ENCODE peak calls at places on chromosome 22, in four cellular contexts. K is AML-193, M is GM04503, D is GM06990. W is an unnamed sample.

GRCh38 chr22:30720263-30720837 is 25.7 kb downstream of the OSBP2 start:
- DNase-seq in M (no peak), K (no peak), D (no peak), W (no peak)

GRCh38 chr22:44479662-44480061 is 18.4 kb downstream of the RTL6 start:
- DNase-seq in M (no peak), K (no peak), D (no peak), W (no peak)

GRCh38 chr22:37801946-37802309 is 5.8 kb upstream of the GCAT start:
- DNase-seq in M (no peak), D (no peak), K (peak; percentile 4), W (no peak)

GRCh38 chr22:20805972-20806471 is 32.1 kb downstream of the SERPIND1 start:
- DNase-seq in K (no peak), M (no peak), D (no peak), W (no peak)

GRCh38 chr22:50182176-50183081 is 3.3 kb upstream of the TRABD start:
- DNase-seq in D (no peak), K (no peak), M (no peak), W (no peak)

GRCh38 chr22:50531546-50532352 is 1.9 kb upstream of the TYMP start:
- DNase-seq in K (no peak), M (no peak), D (peak; percentile 92), W (peak; percentile 34)

GRCh38 chr22:40036591-40037225 is 42.0 kb downstream of the FAM83F start:
- DNase-seq in K (peak; percentile 79), D (peak; percentile 53), M (no peak), W (peak; percentile 47)

GRCh38 chr22:40512426-40513136 is 123.9 kb downstream of the MRTFA start:
- DNase-seq in D (no peak), K (no peak), M (peak; percentile 100), W (peak; percentile 99)

GRCh38 chr22:31841029-31841827 is 87.4 kb downstream of the DEPDC5 start:
- DNase-seq in D (no peak), M (no peak), K (no peak), W (no peak)

GRCh38 chr22:49230194-49230577 is 597.5 kb downstream of the BRD1 start:
- DNase-seq in K (no peak), D (no peak), M (no peak), W (no peak)

GRCh38 chr22:16131918-16132317 is 442.1 kb downstream of the POTEH start:
- DNase-seq in M (no peak), D (no peak), K (no peak), W (no peak)

GRCh38 chr22:17896552-17896951 is 122.3 kb upstream of the BID start:
- DNase-seq in D (no peak), K (no peak), M (no peak), W (no peak)

GRCh38 chr22:23199159-23199558 is 18.9 kb downstream of the BCR start:
- DNase-seq in M (no peak), K (no peak), D (no peak), W (peak; percentile 76)

GRCh38 chr22:37196539-37197450 is 8.7 kb upstream of the C1QTNF6 start:
- DNase-seq in D (no peak), K (no peak), M (no peak), W (peak; percentile 75)

GRCh38 chr22:20199906-20200305 is 49.1 kb upstream of the CCDC188 start:
- DNase-seq in D (no peak), K (no peak), M (no peak), W (no peak)

GRCh38 chr22:50308597-50308935 is 1.1 kb upstream of the PLXNB2 start:
- DNase-seq in D (peak; percentile 39), K (no peak), M (no peak), W (peak; percentile 42)

GRCh38 chr22:28801845-28802594 is 1.7 kb upstream of the XBP1 start:
- DNase-seq in M (no peak), K (peak; percentile 69), D (no peak), W (no peak)

GRCh38 chr22:31753005-31753633 is 700 bp upstream of the DEPDC5 start:
- DNase-seq in K (no peak), D (peak; percentile 47), M (no peak), W (no peak)

GRCh38 chr22:49825944-49826602 is 1.6 kb downstream of the BRD1 start:
- DNase-seq in K (no peak), M (no peak), D (peak; percentile 43), W (peak; percentile 38)

GRCh38 chr22:33803371-33803770 is 116.9 kb downstream of the LARGE1 start:
- DNase-seq in D (no peak), M (peak; percentile 88), K (no peak), W (peak; percentile 87)

GRCh38 chr22:46076651-46077339 is 73.5 kb upstream of the PPARA start:
- DNase-seq in K (no peak), D (no peak), M (no peak), W (peak; percentile 83)

GRCh38 chr22:46000081-46001027 is 23.4 kb upstream of the WNT7B start:
- DNase-seq in K (no peak), D (no peak), M (no peak), W (no peak)

GRCh38 chr22:41841085-41841712 is 8.3 kb downstream of the SREBF2 start:
- DNase-seq in D (no peak), K (no peak), M (no peak), W (no peak)

GRCh38 chr22:38270091-38270972 is 2.5 kb downstream of the TMEM184B start:
- DNase-seq in D (no peak), M (no peak), K (no peak), W (no peak)

GRCh38 chr22:46514592-46515207 is 22.7 kb downstream of the CELSR1 start:
- DNase-seq in D (no peak), M (no peak), K (no peak), W (peak; percentile 72)

GRCh38 chr22:30238661-30239420 is 7.7 kb downstream of the LIF start:
- DNase-seq in M (no peak), K (no peak), D (no peak), W (peak; percentile 84)

GRCh38 chr22:20155330-20156041 is 4.6 kb upstream of the CCDC188 start:
- DNase-seq in K (no peak), D (no peak), M (peak; percentile 35), W (peak; percentile 55)

GRCh38 chr22:27456696-27457503 is 344.7 kb downstream of the MN1 start:
- DNase-seq in K (no peak), D (no peak), M (peak; percentile 69), W (peak; percentile 93)

GRCh38 chr22:40412441-40412840 is 42.0 kb downstream of the SGSM3 start:
- DNase-seq in D (peak; percentile 69), M (no peak), K (no peak), W (no peak)

GRCh38 chr22:46561435-46561905 is 24.1 kb upstream of the CELSR1 start:
- DNase-seq in D (no peak), M (no peak), K (peak; percentile 78), W (no peak)

GRCh38 chr22:49975543-49976389 is 15.2 kb downstream of the PIM3 start:
- DNase-seq in M (no peak), K (no peak), D (peak; percentile 82), W (peak; percentile 22)

GRCh38 chr22:24894220-24894975 is 52.1 kb downstream of the LHFPL7 start:
- DNase-seq in M (peak; percentile 83), K (peak; percentile 73), D (no peak), W (peak; percentile 96)

GRCh38 chr22:45529097-45529496 is 26.4 kb downstream of the FBLN1 start:
- DNase-seq in M (no peak), K (no peak), D (no peak), W (no peak)

GRCh38 chr22:43887391-43887790 is 4.4 kb downstream of the PNPLA5 start:
- DNase-seq in D (no peak), M (no peak), K (no peak), W (no peak)

GRCh38 chr22:35915477-35916013 is 113.1 kb downstream of the RBFOX2 start:
- DNase-seq in K (no peak), D (no peak), M (no peak), W (peak; percentile 68)

GRCh38 chr22:30186048-30186447 is 60.5 kb downstream of the LIF start:
- DNase-seq in M (no peak), K (no peak), D (no peak), W (no peak)

GRCh38 chr22:27867114-27867957 is 51.7 kb downstream of the PITPNB start:
- DNase-seq in M (no peak), K (no peak), D (no peak), W (peak; percentile 72)

W was measured in astrocyte.